ENCODE peak calls at places on chromosome 2, in four cellular contexts. A is suprapubic skin, G is breast epithelium, K is adrenal gland. L is an unnamed sample. For H3K4me1, the result is how much of the 10 kb centered on the place peaks cover.

GRCh38 chr2:55611997-55612396 is 5.4 kb downstream of the PPP4R3B start:
- DNase-seq in A (no peak), G (no peak), K (no peak), L (no peak)

GRCh38 chr2:9639000-9639602 is 8.3 kb upstream of the YWHAQ start:
- DNase-seq in A (no peak), G (no peak), K (no peak), L (no peak)

GRCh38 chr2:148533685-148534084 is 110.9 kb upstream of the EPC2 start:
- DNase-seq in A (no peak), G (no peak), K (no peak), L (no peak)

GRCh38 chr2:133039531-133039930 is 369.5 kb upstream of the LYPD1 start:
- DNase-seq in A (no peak), G (no peak), K (no peak), L (no peak)

GRCh38 chr2:236663267-236663666 is 93.6 kb downstream of the ACKR3 start:
- DNase-seq in A (peak), G (no peak), K (no peak), L (peak)

GRCh38 chr2:28981016-28981441 is at the start of gene TOGARAM2:
- DNase-seq in A (no peak), G (peak), K (no peak), L (no peak)

GRCh38 chr2:219215871-219216536 is 2.8 kb downstream of the ABCB6 start:
- DNase-seq in A (no peak), G (no peak), K (no peak), L (no peak)

GRCh38 chr2:25127631-25128030 is 40.7 kb downstream of the POMC start:
- DNase-seq in A (no peak), G (no peak), K (no peak), L (no peak)

GRCh38 chr2:207770602-207771404 is 1.1 kb upstream of the FZD5 start:
- DNase-seq in A (peak), G (no peak), K (peak), L (no peak)

GRCh38 chr2:234422242-234422641 is 74.6 kb downstream of the ARL4C start:
- DNase-seq in A (no peak), G (no peak), K (no peak), L (no peak)

GRCh38 chr2:197615033-197615652 is 60.2 kb downstream of the RFTN2 start:
- DNase-seq in A (no peak), G (no peak), K (no peak), L (no peak)

GRCh38 chr2:133377599-133377998 is 190.7 kb downstream of the NCKAP5 start:
- DNase-seq in A (no peak), G (no peak), K (no peak), L (no peak)

GRCh38 chr2:161273038-161273760 is 35.0 kb upstream of the PSMD14 start:
- DNase-seq in A (no peak), G (no peak), K (no peak), L (no peak)

GRCh38 chr2:229634574-229635185 is 79.7 kb downstream of the DNER start:
- DNase-seq in A (no peak), G (no peak), K (no peak), L (no peak)

GRCh38 chr2:215619022-215619958 is 183.4 kb upstream of the FN1 start:
- DNase-seq in A (no peak), G (no peak), K (no peak), L (no peak)

DNA sequence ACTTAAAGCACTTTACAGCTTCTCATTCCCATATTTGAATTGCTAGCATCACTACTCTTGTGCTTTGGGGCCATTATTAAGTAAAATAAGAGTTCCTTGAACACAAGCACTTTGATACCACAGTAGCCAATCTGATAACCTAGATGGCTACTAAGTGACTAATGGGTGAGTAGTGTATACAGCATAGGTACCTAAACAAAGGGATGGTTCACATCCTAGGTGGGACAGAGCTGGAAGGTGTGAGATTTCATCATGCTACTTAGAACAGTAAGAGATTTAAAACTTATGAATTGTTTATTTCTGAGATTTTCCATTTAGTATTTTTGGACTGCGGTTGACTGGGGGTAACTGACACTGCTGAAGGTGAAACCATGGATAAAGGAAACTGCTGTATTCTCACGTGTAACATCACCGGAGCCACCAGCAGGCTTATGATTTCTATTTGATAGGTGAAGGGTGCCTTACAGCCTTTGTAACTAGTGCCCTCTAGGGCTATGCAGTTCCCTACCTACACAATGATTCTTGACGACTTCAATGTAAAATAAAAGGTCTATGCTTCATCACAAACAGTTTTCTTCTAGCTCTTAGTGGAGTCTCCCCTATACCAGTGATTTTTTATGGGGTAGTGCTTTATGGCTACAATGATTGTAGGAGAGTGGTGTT is 22.1 kb upstream of the CRIM1 start:
- DNase-seq in A (no peak), G (no peak), K (no peak), L (no peak)
- TF ChIP-seq CTCF in A (no peak), G (no peak), K (no peak), L (no peak)

DNA sequence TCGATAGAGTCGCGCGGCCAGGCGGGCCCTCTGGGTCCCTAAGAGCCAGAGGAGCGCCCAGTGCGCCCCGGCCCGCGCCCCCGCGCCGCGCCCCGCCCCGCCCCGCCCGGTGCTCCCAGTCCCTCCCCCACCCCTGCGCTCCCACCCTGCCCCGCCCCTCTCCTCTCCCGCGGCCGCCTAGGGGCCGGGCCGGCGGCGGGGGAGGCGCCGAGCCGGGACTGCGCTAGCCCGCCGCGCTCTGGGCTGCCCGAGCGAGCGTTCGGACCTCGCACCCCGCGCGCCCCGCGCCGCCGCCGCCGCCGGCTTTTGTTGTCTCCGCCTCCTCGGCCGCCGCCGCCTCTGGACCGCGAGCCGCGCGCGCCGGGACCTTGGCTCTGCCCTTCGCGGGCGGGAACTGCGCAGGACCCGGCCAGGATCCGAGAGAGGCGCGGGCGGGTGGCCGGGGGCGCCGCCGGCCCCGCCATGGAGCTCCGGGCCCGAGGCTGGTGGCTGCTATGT is at the start of gene GPC1:
- DNase-seq in A (peak), G (no peak), K (peak), L (peak)
- TF ChIP-seq POLR2A in A (no peak), G (no peak), K (peak), L (no peak)

GRCh38 chr2:171317492-171318125 is 116.2 kb downstream of the METTL8 start:
- DNase-seq in A (no peak), G (no peak), K (no peak), L (no peak)
- H3K4me1 ChIP-seq in A (under half), G (under half), K (under half), L (under half)

DNA sequence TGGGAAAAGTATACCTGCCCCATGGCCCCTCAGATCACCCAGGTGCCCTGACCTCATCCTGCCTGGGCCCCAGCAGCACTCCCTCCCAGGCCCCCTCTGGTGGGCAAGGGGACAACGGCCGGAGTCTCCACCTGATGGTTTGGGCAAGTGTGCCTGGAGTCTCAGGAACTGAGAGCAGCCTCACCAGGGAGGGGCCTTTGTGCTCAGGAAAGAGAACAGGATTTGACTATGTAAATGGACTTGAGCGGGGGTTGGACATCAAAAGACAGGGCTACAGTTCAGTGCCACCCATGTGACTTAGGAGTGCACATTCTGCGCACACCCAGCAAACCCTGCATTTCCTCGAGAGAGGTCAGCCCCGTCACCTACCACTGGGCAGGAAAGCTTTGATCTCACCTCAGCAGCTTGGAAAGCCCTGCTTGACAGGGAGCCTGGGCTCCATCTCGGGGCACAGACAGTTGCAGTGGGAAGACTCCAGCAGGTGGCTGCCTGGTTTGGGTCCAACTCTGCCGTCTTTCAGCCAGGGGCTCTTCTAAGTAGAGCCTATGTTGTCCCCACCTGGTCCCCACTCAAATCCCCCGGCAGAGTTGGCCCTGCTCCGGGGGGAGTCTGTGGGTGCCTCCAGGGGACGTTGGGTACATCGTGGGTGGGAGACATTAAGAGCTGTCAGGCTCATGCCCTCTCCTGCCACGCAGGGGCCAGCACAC is 3.3 kb downstream of the INPP5D start:
- DNase-seq in A (peak), G (no peak), K (peak), L (no peak)
- TF ChIP-seq CTCF in A (no peak), G (no peak), K (no peak), L (no peak)